ENCODE peak calls at places on chromosome 14, in five cellular contexts. One of them, this sample, is unnamed.

GRCh38 chr14:25074112-25074511 is 24.2 kb upstream of the STXBP6 start:
- DNase-seq in ascending aorta: no peak
- DNase-seq in mesothelial cell of epicardium: no peak
- DNase-seq in cardiac muscle cell: no peak
- DNase-seq in sigmoid colon: no peak
- DNase-seq in this sample: no peak

GRCh38 chr14:81743605-81744004 is 210.0 kb upstream of the SEL1L start:
- DNase-seq in ascending aorta: no peak
- DNase-seq in sigmoid colon: no peak
- DNase-seq in cardiac muscle cell: no peak
- DNase-seq in mesothelial cell of epicardium: no peak
- DNase-seq in this sample: no peak

GRCh38 chr14:54347044-54347443 is 49.8 kb upstream of the CDKN3 start:
- DNase-seq in sigmoid colon: no peak
- DNase-seq in ascending aorta: no peak
- DNase-seq in cardiac muscle cell: no peak
- DNase-seq in mesothelial cell of epicardium: no peak
- DNase-seq in this sample: no peak

GRCh38 chr14:24317141-24317927 is 6.0 kb downstream of the LTB4R start:
- DNase-seq in ascending aorta: no peak
- DNase-seq in sigmoid colon: no peak
- DNase-seq in cardiac muscle cell: peak
- DNase-seq in mesothelial cell of epicardium: no peak
- DNase-seq in this sample: no peak

GRCh38 chr14:93891756-93892504 is 35.2 kb upstream of the FAM181A start:
- DNase-seq in mesothelial cell of epicardium: no peak
- DNase-seq in cardiac muscle cell: no peak
- DNase-seq in ascending aorta: no peak
- DNase-seq in sigmoid colon: no peak
- DNase-seq in this sample: no peak

GRCh38 chr14:77508249-77508648 is 9.6 kb upstream of the ISM2 start:
- DNase-seq in cardiac muscle cell: peak
- DNase-seq in sigmoid colon: no peak
- DNase-seq in mesothelial cell of epicardium: no peak
- DNase-seq in ascending aorta: no peak
- DNase-seq in this sample: no peak

GRCh38 chr14:72546359-72547035 is 347.4 kb downstream of the DPF3 start:
- DNase-seq in ascending aorta: no peak
- DNase-seq in cardiac muscle cell: no peak
- DNase-seq in mesothelial cell of epicardium: no peak
- DNase-seq in sigmoid colon: no peak
- DNase-seq in this sample: no peak

GRCh38 chr14:68784995-68785816 is 7.7 kb downstream of the ZFP36L1 start:
- DNase-seq in mesothelial cell of epicardium: no peak
- DNase-seq in ascending aorta: peak
- DNase-seq in sigmoid colon: peak
- DNase-seq in cardiac muscle cell: peak
- DNase-seq in this sample: peak

GRCh38 chr14:88518592-88519512 is 36.0 kb downstream of the PTPN21 start:
- DNase-seq in cardiac muscle cell: peak
- DNase-seq in ascending aorta: no peak
- DNase-seq in mesothelial cell of epicardium: no peak
- DNase-seq in sigmoid colon: no peak
- DNase-seq in this sample: no peak

GRCh38 chr14:104351849-104352492 is 213.6 kb downstream of the KIF26A start:
- DNase-seq in mesothelial cell of epicardium: no peak
- DNase-seq in ascending aorta: no peak
- DNase-seq in sigmoid colon: no peak
- DNase-seq in cardiac muscle cell: no peak
- DNase-seq in this sample: no peak

GRCh38 chr14:93619176-93619793 is 169.0 kb downstream of the PRIMA1 start:
- DNase-seq in ascending aorta: no peak
- DNase-seq in sigmoid colon: no peak
- DNase-seq in cardiac muscle cell: peak
- DNase-seq in mesothelial cell of epicardium: no peak
- DNase-seq in this sample: no peak

DNA sequence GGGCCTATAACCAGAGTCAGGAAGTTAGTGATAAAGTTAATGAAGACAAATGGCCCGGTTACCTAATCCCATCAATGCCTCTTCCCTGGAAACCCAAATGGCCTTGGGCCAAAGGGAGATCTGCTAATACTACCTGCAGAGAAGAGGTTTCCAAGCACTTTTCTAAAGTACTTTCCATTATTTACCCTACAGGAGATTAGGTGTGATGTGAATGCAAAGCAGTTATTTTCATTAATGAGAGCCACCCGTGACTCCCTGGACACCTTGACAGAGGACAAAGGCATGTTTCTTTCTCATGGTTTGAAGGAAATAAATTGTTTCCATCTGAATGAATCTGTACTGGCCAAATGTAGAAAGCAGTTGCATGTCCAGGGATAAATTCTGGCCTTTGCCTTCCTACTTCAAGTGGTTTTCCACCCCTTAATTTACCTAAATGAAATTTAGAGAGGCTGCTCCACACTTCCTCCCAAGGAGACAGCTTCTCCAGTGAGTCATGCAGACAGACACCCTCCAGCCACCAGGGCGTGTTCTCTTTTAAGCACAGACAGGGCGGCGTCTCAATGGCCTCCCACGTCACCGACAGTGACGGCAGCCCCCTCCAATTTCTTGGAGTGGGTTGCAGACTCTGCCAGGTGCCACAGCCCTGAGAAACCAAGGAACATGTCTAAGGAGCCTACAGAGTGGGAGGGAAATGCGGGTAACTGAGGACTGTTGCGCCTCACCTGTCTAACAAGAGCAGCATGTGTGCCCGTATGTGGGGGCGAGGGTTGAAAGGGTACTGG is 43.9 kb upstream of the GNPNAT1 start:
- DNase-seq in sigmoid colon: no peak
- DNase-seq in cardiac muscle cell: peak
- DNase-seq in ascending aorta: no peak
- DNase-seq in mesothelial cell of epicardium: no peak
- DNase-seq in this sample: no peak
- TF ChIP-seq CTCF in sigmoid colon: no peak
- TF ChIP-seq CTCF in cardiac muscle cell: no peak
- TF ChIP-seq CTCF in ascending aorta: no peak
- TF ChIP-seq CTCF in mesothelial cell of epicardium: no peak
- TF ChIP-seq CTCF in this sample: no peak

GRCh38 chr14:22163051-22163450 is 426.0 kb downstream of the DAD1 start:
- DNase-seq in cardiac muscle cell: no peak
- DNase-seq in mesothelial cell of epicardium: no peak
- DNase-seq in sigmoid colon: no peak
- DNase-seq in ascending aorta: no peak
- DNase-seq in this sample: no peak
- TF ChIP-seq CTCF in cardiac muscle cell: no peak
- TF ChIP-seq CTCF in mesothelial cell of epicardium: no peak
- TF ChIP-seq CTCF in sigmoid colon: no peak
- TF ChIP-seq CTCF in ascending aorta: no peak
- TF ChIP-seq CTCF in this sample: no peak

GRCh38 chr14:70317969-70318634 is 41.4 kb downstream of the COX16 start:
- DNase-seq in mesothelial cell of epicardium: no peak
- DNase-seq in cardiac muscle cell: peak
- DNase-seq in sigmoid colon: no peak
- DNase-seq in ascending aorta: no peak
- DNase-seq in this sample: no peak
- TF ChIP-seq CTCF in mesothelial cell of epicardium: peak
- TF ChIP-seq CTCF in cardiac muscle cell: peak
- TF ChIP-seq CTCF in sigmoid colon: no peak
- TF ChIP-seq CTCF in ascending aorta: no peak
- TF ChIP-seq CTCF in this sample: peak

GRCh38 chr14:53151867-53152626 is 1.1 kb downstream of the DDHD1 start:
- DNase-seq in sigmoid colon: peak
- DNase-seq in cardiac muscle cell: peak
- DNase-seq in mesothelial cell of epicardium: peak
- DNase-seq in ascending aorta: peak
- DNase-seq in this sample: peak
- TF ChIP-seq CTCF in sigmoid colon: no peak
- TF ChIP-seq CTCF in cardiac muscle cell: peak
- TF ChIP-seq CTCF in mesothelial cell of epicardium: no peak
- TF ChIP-seq CTCF in ascending aorta: no peak
- TF ChIP-seq CTCF in this sample: peak

GRCh38 chr14:92144708-92145107 is 22.9 kb downstream of the CPSF2 start:
- DNase-seq in mesothelial cell of epicardium: no peak
- DNase-seq in ascending aorta: no peak
- DNase-seq in cardiac muscle cell: peak
- DNase-seq in sigmoid colon: no peak
- DNase-seq in this sample: no peak
- TF ChIP-seq CTCF in mesothelial cell of epicardium: no peak
- TF ChIP-seq CTCF in ascending aorta: no peak
- TF ChIP-seq CTCF in cardiac muscle cell: no peak
- TF ChIP-seq CTCF in sigmoid colon: no peak
- TF ChIP-seq CTCF in this sample: no peak

GRCh38 chr14:59464651-59465569 is at the start of gene GPR135:
- DNase-seq in sigmoid colon: peak
- DNase-seq in ascending aorta: peak
- DNase-seq in cardiac muscle cell: peak
- DNase-seq in mesothelial cell of epicardium: peak
- DNase-seq in this sample: no peak
- TF ChIP-seq CTCF in sigmoid colon: no peak
- TF ChIP-seq CTCF in ascending aorta: no peak
- TF ChIP-seq CTCF in cardiac muscle cell: no peak
- TF ChIP-seq CTCF in mesothelial cell of epicardium: no peak
- TF ChIP-seq CTCF in this sample: no peak

DNA sequence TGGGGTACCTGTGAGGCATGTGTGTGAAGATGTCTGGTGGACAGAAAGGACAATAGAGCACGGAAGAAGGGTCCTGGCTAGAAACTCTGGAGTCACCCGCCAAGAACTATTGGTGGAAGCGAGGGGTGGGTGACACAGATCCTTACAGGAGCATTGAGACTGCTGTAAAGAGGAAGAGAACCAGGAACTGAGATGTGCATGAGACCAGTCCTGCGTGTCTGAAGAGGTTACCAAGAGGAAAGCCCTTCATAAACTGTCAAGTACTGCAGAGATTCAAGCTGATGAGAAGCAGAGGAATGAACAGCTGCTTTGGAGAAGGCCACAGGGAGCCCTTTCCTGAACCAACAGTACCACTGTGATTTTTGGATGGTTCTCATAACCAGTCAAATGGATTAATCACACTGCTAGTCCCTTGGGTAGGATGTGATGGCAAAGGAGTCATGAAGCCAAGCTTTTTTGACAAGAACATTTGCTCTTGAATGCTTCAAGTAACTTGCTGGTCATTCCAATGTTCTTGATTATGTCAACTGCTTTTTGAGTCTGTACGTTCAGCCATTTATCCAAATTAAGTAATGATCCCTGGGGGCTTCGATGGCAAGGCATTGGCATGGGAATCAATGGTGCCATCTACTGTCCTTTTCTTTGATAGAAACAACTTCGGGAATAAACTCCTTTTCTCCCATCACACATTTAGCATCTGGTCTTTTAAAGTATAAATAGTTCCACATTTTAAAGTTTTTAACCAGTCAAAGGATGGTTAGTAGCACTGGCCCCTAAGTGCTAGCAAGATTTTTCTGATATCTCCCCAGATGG is 42.9 kb downstream of the GPR135 start:
- DNase-seq in sigmoid colon: no peak
- DNase-seq in mesothelial cell of epicardium: no peak
- DNase-seq in cardiac muscle cell: no peak
- DNase-seq in ascending aorta: peak
- DNase-seq in this sample: no peak
- TF ChIP-seq CTCF in sigmoid colon: no peak
- TF ChIP-seq CTCF in mesothelial cell of epicardium: no peak
- TF ChIP-seq CTCF in cardiac muscle cell: peak
- TF ChIP-seq CTCF in ascending aorta: peak
- TF ChIP-seq CTCF in this sample: no peak

GRCh38 chr14:20848316-20848954 is 42.8 kb upstream of the RNASE3 start:
- DNase-seq in ascending aorta: no peak
- DNase-seq in sigmoid colon: no peak
- DNase-seq in mesothelial cell of epicardium: no peak
- DNase-seq in cardiac muscle cell: peak
- DNase-seq in this sample: no peak
- TF ChIP-seq CTCF in ascending aorta: no peak
- TF ChIP-seq CTCF in sigmoid colon: no peak
- TF ChIP-seq CTCF in mesothelial cell of epicardium: no peak
- TF ChIP-seq CTCF in cardiac muscle cell: no peak
- TF ChIP-seq CTCF in this sample: no peak

GRCh38 chr14:95609398-95609990 is 74.6 kb downstream of the GLRX5 start:
- DNase-seq in ascending aorta: no peak
- DNase-seq in sigmoid colon: no peak
- DNase-seq in cardiac muscle cell: peak
- DNase-seq in mesothelial cell of epicardium: no peak
- DNase-seq in this sample: no peak
- TF ChIP-seq CTCF in ascending aorta: no peak
- TF ChIP-seq CTCF in sigmoid colon: peak
- TF ChIP-seq CTCF in cardiac muscle cell: peak
- TF ChIP-seq CTCF in mesothelial cell of epicardium: peak
- TF ChIP-seq CTCF in this sample: no peak

DNA sequence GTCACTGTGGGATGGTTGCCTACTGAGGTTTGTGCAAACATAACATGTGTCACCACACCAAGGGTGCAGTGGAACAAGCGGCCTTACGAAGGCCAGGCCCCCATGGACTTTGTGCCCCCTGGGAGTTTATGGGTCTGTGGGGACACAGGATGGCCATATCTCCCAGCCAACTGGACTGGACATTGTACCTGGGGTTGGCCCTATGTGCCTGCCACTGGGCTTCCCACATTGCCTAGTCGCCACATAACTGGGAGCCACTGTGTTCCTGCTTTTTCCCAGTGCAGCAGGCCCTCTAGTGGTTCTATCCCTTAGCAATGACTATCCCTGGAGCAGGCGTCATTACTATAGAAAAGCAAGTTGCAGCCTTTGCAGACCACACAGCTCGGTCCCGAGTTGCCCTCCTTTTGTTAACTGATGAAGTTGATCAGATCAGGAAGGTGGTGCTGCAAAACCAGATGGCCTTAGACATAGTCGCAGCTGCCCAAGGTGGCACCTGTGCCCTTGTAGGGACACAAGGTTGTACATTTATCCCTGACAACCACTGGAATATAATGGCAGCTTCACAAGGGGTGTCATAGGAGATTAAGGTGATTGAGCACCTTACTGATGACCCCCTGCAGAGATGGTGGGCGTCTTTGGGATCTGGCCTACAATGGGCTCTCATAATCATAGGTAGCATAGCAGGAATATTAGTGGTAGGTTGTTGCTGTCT is 15.2 kb upstream of the RNASE12 start:
- DNase-seq in ascending aorta: no peak
- DNase-seq in cardiac muscle cell: peak
- DNase-seq in sigmoid colon: no peak
- DNase-seq in mesothelial cell of epicardium: no peak
- DNase-seq in this sample: no peak
- TF ChIP-seq CTCF in ascending aorta: peak
- TF ChIP-seq CTCF in cardiac muscle cell: peak
- TF ChIP-seq CTCF in sigmoid colon: peak
- TF ChIP-seq CTCF in mesothelial cell of epicardium: peak
- TF ChIP-seq CTCF in this sample: peak

This sample was measured in esophagus muscularis mucosa.